ENCODE peak calls at places on chromosomes 1 and 21, in four cellular contexts. One of them, this sample, is unnamed.

GRCh38 chr1:218347713-218348627 is 2.8 kb downstream of the TGFB2 start:
- DNase-seq in NT2/D1: no peak
- DNase-seq in fibroblast of the aortic adventitia: peak
- DNase-seq in bronchial epithelial cell: peak
- DNase-seq in this sample: no peak

GRCh38 chr1:231803353-231803752 is 176.8 kb downstream of the DISC1 start:
- DNase-seq in bronchial epithelial cell: no peak
- DNase-seq in fibroblast of the aortic adventitia: peak
- DNase-seq in NT2/D1: no peak
- DNase-seq in this sample: peak

GRCh38 chr1:147907786-147908509 is 5.4 kb downstream of the GJA8 start:
- DNase-seq in NT2/D1: no peak
- DNase-seq in fibroblast of the aortic adventitia: no peak
- DNase-seq in bronchial epithelial cell: no peak
- DNase-seq in this sample: no peak

GRCh38 chr1:4602536-4603316 is 51.7 kb upstream of the AJAP1 start:
- DNase-seq in NT2/D1: no peak
- DNase-seq in bronchial epithelial cell: no peak
- DNase-seq in fibroblast of the aortic adventitia: no peak
- DNase-seq in this sample: no peak

GRCh38 chr1:244353572-244354091 is 98.1 kb downstream of the ADSS2 start:
- DNase-seq in NT2/D1: peak
- DNase-seq in bronchial epithelial cell: peak
- DNase-seq in fibroblast of the aortic adventitia: peak
- DNase-seq in this sample: peak

GRCh38 chr1:45490121-45490622 is 791 bp downstream of the TESK2 start:
- DNase-seq in bronchial epithelial cell: peak
- DNase-seq in fibroblast of the aortic adventitia: peak
- DNase-seq in NT2/D1: no peak
- DNase-seq in this sample: no peak

GRCh38 chr1:152169356-152170025 is 10.5 kb upstream of the RPTN start:
- DNase-seq in bronchial epithelial cell: no peak
- DNase-seq in fibroblast of the aortic adventitia: no peak
- DNase-seq in NT2/D1: no peak
- DNase-seq in this sample: no peak

GRCh38 chr1:121519042-121519755 is 334.4 kb downstream of the SRGAP2C start:
- DNase-seq in bronchial epithelial cell: peak
- DNase-seq in fibroblast of the aortic adventitia: peak
- DNase-seq in NT2/D1: peak
- DNase-seq in this sample: no peak

GRCh38 chr1:170305777-170306299 is 160.1 kb downstream of the NTMT2 start:
- DNase-seq in fibroblast of the aortic adventitia: peak
- DNase-seq in bronchial epithelial cell: no peak
- DNase-seq in NT2/D1: no peak
- DNase-seq in this sample: peak

GRCh38 chr1:183025782-183026774 is 2.9 kb downstream of the LAMC1 start:
- DNase-seq in bronchial epithelial cell: peak
- DNase-seq in fibroblast of the aortic adventitia: peak
- DNase-seq in NT2/D1: no peak
- DNase-seq in this sample: peak

GRCh38 chr1:172536256-172536655 is 3.3 kb downstream of the SUCO start:
- DNase-seq in bronchial epithelial cell: peak
- DNase-seq in NT2/D1: no peak
- DNase-seq in fibroblast of the aortic adventitia: no peak
- DNase-seq in this sample: no peak

GRCh38 chr1:21909787-21910503 is 27.2 kb downstream of the HSPG2 start:
- DNase-seq in bronchial epithelial cell: peak
- DNase-seq in NT2/D1: peak
- DNase-seq in fibroblast of the aortic adventitia: peak
- DNase-seq in this sample: peak

GRCh38 chr21:45630066-45630694 is 13.3 kb upstream of the PCBP3 start:
- DNase-seq in NT2/D1: no peak
- DNase-seq in bronchial epithelial cell: no peak
- DNase-seq in fibroblast of the aortic adventitia: no peak
- DNase-seq in this sample: no peak

GRCh38 chr1:45340816-45341215 is 576 bp upstream of the MUTYH start:
- DNase-seq in fibroblast of the aortic adventitia: peak
- DNase-seq in bronchial epithelial cell: no peak
- DNase-seq in NT2/D1: no peak
- DNase-seq in this sample: no peak

GRCh38 chr1:24110642-24111263 is 1.2 kb downstream of the MYOM3 start:
- DNase-seq in fibroblast of the aortic adventitia: no peak
- DNase-seq in bronchial epithelial cell: no peak
- DNase-seq in NT2/D1: no peak
- DNase-seq in this sample: peak

GRCh38 chr21:36654341-36654740 is 44.6 kb upstream of the SIM2 start:
- DNase-seq in bronchial epithelial cell: no peak
- DNase-seq in fibroblast of the aortic adventitia: no peak
- DNase-seq in NT2/D1: no peak
- DNase-seq in this sample: no peak

GRCh38 chr1:234554478-234555311 is 55.3 kb downstream of the IRF2BP2 start:
- DNase-seq in bronchial epithelial cell: no peak
- DNase-seq in fibroblast of the aortic adventitia: no peak
- DNase-seq in NT2/D1: no peak
- DNase-seq in this sample: no peak

GRCh38 chr1:173162601-173163000 is 44.5 kb downstream of the TNFSF4 start:
- DNase-seq in fibroblast of the aortic adventitia: no peak
- DNase-seq in bronchial epithelial cell: peak
- DNase-seq in NT2/D1: no peak
- DNase-seq in this sample: no peak

GRCh38 chr1:162612606-162613400 is 19.5 kb upstream of the DDR2 start:
- DNase-seq in fibroblast of the aortic adventitia: peak
- DNase-seq in bronchial epithelial cell: no peak
- DNase-seq in NT2/D1: no peak
- DNase-seq in this sample: peak

GRCh38 chr1:1832820-1833219 is 54.5 kb upstream of the NADK start:
- DNase-seq in NT2/D1: no peak
- DNase-seq in fibroblast of the aortic adventitia: no peak
- DNase-seq in bronchial epithelial cell: peak
- DNase-seq in this sample: no peak

GRCh38 chr1:37123266-37123665 is 89.0 kb upstream of the GRIK3 start:
- DNase-seq in fibroblast of the aortic adventitia: no peak
- DNase-seq in NT2/D1: peak
- DNase-seq in bronchial epithelial cell: no peak
- DNase-seq in this sample: no peak

GRCh38 chr1:70994753-70995152 is 52.9 kb downstream of the PTGER3 start:
- DNase-seq in bronchial epithelial cell: no peak
- DNase-seq in NT2/D1: no peak
- DNase-seq in fibroblast of the aortic adventitia: no peak
- DNase-seq in this sample: no peak

GRCh38 chr1:116462722-116463121 is 89.7 kb downstream of the ATP1A1 start:
- DNase-seq in NT2/D1: no peak
- DNase-seq in fibroblast of the aortic adventitia: no peak
- DNase-seq in bronchial epithelial cell: no peak
- DNase-seq in this sample: no peak

GRCh38 chr1:230025686-230026085 is 41.4 kb upstream of the GALNT2 start:
- DNase-seq in fibroblast of the aortic adventitia: no peak
- DNase-seq in bronchial epithelial cell: no peak
- DNase-seq in NT2/D1: no peak
- DNase-seq in this sample: no peak

DNA sequence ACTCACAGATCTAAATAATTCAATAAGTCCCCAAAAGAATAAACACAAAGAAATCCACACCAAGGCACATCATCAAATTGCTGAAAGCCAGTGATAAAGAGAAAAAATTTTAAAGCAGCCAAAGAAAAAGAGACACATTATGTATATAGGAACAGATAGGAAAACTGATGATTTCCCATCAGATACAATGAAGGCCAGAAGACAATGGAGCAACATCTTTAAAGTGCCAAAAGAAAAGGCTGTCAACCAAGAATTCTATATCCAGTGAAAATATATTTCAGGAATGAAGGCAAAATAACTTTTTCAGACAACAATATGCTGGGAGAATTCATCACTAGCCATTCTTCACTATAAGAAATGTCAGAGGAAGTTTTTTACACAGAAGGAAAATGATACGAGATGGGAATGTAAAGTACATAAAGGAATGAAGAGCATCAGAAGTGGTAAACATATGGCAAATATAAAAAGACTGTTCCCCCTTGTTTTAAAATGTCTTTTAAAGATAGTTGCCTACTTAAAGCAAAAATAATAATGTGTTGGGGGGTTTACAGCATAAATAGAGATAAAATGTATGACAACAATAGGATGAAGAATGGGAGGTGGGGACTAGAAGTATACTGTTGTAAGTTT is 9.4 kb upstream of the MYOG start:
- DNase-seq in NT2/D1: no peak
- DNase-seq in fibroblast of the aortic adventitia: no peak
- DNase-seq in bronchial epithelial cell: no peak
- DNase-seq in this sample: no peak
- H3K4me3 ChIP-seq in NT2/D1: no peak
- H3K4me3 ChIP-seq in fibroblast of the aortic adventitia: no peak
- H3K4me3 ChIP-seq in bronchial epithelial cell: no peak
- H3K4me3 ChIP-seq in this sample: no peak

DNA sequence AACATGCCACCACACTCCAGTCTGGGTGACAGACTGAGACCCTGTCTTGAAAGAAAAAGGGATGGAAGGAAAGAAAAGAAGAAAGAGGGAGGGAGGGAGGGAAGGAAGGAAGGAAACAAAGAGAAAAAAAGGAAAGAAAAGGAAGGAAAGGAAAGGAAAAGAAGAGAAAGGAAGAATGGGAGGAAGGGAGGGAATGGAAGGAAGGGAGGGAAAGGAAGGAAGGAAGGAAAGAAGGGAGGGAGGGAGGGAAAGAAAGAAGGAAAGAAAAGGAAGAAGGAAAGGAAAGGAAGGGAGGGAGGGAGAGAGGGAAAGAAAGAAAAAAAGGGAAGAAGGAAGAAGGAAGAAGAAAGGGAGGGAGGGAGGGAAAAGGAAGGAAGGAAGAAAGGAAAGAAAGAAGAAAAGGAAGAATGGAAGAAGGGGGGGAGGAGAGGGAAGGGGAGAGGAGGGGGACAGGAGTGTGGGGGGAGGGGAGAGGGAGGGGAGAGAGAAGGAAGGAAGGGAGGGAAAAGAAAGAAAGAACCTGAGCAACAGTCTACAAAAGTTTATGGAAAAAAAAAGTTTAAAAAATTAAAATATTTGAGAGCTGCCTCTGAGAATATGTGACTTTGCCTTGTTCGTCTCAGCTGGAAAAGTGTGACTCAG is 5.1 kb upstream of the PPP1R15B start:
- DNase-seq in bronchial epithelial cell: no peak
- DNase-seq in fibroblast of the aortic adventitia: no peak
- DNase-seq in NT2/D1: no peak
- DNase-seq in this sample: no peak
- H3K4me3 ChIP-seq in bronchial epithelial cell: no peak
- H3K4me3 ChIP-seq in fibroblast of the aortic adventitia: peak
- H3K4me3 ChIP-seq in NT2/D1: no peak
- H3K4me3 ChIP-seq in this sample: peak

DNA sequence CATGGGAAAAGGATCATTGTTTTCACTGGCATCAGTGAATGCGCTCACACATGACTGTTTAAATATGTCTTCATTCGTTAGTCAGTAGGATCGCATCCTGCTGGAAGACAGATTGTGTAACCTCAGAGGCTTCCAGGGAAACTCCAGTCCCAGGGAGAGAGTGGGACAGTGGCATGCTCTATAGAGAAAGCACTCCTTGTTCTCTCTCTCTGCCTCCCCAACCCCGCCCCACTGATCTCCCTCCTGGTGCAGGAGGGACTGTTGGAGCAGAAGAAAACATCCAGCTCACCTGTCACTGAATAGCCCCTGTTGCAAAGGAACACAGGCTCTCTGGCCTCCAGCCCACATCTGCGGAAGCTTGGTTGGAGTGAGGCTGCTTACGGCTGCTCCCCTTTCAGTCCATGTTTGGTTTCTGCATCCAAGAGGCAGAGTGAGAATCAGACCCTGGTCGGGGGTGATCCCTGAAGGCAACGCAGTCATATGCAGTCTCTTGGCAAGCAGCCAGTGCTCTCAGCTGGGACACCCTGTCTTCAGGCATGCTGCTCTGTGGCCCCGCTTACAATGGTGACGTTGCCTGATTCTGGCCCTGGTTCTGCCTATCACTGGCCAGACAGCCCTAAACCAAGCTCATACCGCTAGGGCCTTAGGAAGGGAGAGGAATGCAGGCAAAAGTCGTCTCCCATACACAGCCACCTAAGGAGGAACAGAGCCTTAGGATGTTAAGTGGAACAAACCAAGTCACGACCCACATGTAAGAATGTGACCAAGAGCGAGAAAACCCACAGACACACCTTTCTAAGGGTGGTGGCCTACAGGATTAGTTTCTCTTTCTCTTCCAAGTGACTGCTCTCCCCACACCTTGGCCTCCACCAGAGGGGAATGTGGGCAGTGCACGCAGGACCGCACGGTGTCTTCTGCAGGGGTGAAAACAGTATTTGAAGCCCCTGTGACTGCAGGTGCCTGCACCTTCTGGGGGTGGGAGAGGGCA is 39.7 kb downstream of the BACE2 start:
- DNase-seq in bronchial epithelial cell: peak
- DNase-seq in fibroblast of the aortic adventitia: peak
- DNase-seq in NT2/D1: no peak
- DNase-seq in this sample: peak
- H3K4me3 ChIP-seq in bronchial epithelial cell: no peak
- H3K4me3 ChIP-seq in fibroblast of the aortic adventitia: peak
- H3K4me3 ChIP-seq in NT2/D1: no peak
- H3K4me3 ChIP-seq in this sample: no peak

GRCh38 chr1:205667909-205668643 is 12.2 kb downstream of the SLC45A3 start:
- DNase-seq in NT2/D1: no peak
- DNase-seq in bronchial epithelial cell: peak
- DNase-seq in fibroblast of the aortic adventitia: no peak
- DNase-seq in this sample: no peak

GRCh38 chr1:205668951-205669340 is 11.4 kb downstream of the SLC45A3 start:
- DNase-seq in fibroblast of the aortic adventitia: no peak
- DNase-seq in bronchial epithelial cell: no peak
- DNase-seq in NT2/D1: no peak
- DNase-seq in this sample: no peak

GRCh38 chr1:205670143-205670431 is 10.2 kb downstream of the SLC45A3 start:
- DNase-seq in NT2/D1: no peak
- DNase-seq in bronchial epithelial cell: no peak
- DNase-seq in fibroblast of the aortic adventitia: no peak
- DNase-seq in this sample: no peak

GRCh38 chr1:205670611-205671430 is 9.5 kb downstream of the SLC45A3 start:
- DNase-seq in fibroblast of the aortic adventitia: no peak
- DNase-seq in bronchial epithelial cell: no peak
- DNase-seq in NT2/D1: peak
- DNase-seq in this sample: no peak

DNA sequence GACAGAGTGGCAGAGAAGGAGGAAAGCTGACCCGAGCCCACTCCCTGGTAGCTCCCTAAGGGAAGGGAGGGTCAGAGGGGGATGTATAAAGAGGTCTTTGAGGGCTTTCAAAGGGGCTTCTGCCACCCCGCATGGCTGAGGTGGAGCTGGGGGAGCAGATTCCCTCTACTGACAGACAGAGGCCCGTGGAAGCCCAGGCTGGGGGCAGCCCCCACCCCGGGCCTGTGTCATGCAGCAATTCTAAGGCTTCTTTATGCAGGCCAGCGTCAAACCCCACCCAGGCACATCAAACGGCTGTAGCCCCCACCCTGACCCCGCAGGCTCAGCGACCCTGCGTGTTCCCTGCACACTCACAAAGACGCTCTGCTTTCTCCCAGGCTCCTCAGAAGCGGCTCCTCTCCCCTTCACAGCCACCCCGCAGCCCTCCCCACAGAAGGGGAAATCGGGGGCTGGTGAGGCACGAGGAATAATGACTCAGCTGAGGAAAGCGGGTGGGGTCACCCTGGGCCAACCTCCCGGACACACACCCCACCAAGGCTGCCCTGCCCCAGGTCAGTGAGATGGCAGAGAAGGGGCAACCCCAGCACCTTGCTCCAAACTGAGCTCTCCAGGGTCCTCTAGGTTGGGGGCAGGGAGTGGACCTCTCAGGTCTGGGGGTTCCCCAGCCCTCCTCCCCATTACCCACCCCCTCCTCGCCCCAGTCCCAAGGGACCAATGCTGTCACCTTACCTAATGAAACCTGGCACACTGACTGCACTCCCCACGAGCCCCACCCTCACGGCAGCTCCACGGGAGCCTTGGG is 10.8 kb downstream of the SLC45A3 start:
- DNase-seq in NT2/D1: no peak
- DNase-seq in bronchial epithelial cell: no peak
- DNase-seq in fibroblast of the aortic adventitia: no peak
- DNase-seq in this sample: no peak
- H3K4me3 ChIP-seq in NT2/D1: no peak
- H3K4me3 ChIP-seq in bronchial epithelial cell: no peak
- H3K4me3 ChIP-seq in fibroblast of the aortic adventitia: no peak
- H3K4me3 ChIP-seq in this sample: no peak

This sample was measured in AG10803.